ENCODE peak calls at places on chromosomes 12 and 14, in six cellular contexts. One of them, this sample, is unnamed.

GRCh38 chr12:90013409-90013808 is 304.8 kb upstream of the ATP2B1 start:
- DNase-seq in GM12878: peak; percentile 8
- DNase-seq in K562: no peak
- DNase-seq in H1: no peak
- DNase-seq in HEK293T: no peak
- DNase-seq in HCT116: no peak
- DNase-seq in this sample: no peak

GRCh38 chr12:2563709-2564108 is 231.1 kb upstream of the FKBP4 start:
- DNase-seq in HEK293T: no peak
- DNase-seq in H1: no peak
- DNase-seq in HCT116: no peak
- DNase-seq in K562: no peak
- DNase-seq in GM12878: no peak
- DNase-seq in this sample: no peak

GRCh38 chr12:5407457-5407856 is 24.5 kb upstream of the NTF3 start:
- DNase-seq in HCT116: no peak
- DNase-seq in HEK293T: no peak
- DNase-seq in K562: no peak
- DNase-seq in H1: no peak
- DNase-seq in GM12878: no peak
- DNase-seq in this sample: no peak

GRCh38 chr14:93764211-93764659 is 24.1 kb downstream of the PRIMA1 start:
- DNase-seq in HCT116: no peak
- DNase-seq in GM12878: no peak
- DNase-seq in HEK293T: no peak
- DNase-seq in K562: no peak
- DNase-seq in H1: no peak
- DNase-seq in this sample: no peak

GRCh38 chr14:98350213-98350612 is 921.8 kb downstream of the BCL11B start:
- DNase-seq in GM12878: no peak
- DNase-seq in HEK293T: no peak
- DNase-seq in K562: no peak
- DNase-seq in HCT116: no peak
- DNase-seq in H1: no peak
- DNase-seq in this sample: no peak

GRCh38 chr14:52553002-52553670 is 500 bp downstream of the GPR137C start:
- DNase-seq in K562: peak; percentile 61
- DNase-seq in HCT116: no peak
- DNase-seq in GM12878: no peak
- DNase-seq in HEK293T: peak; percentile 44
- DNase-seq in H1: peak; percentile 69
- DNase-seq in this sample: peak; percentile 59

GRCh38 chr14:93042968-93043940 is 72.5 kb downstream of the ITPK1 start:
- DNase-seq in GM12878: no peak
- DNase-seq in H1: no peak
- DNase-seq in K562: no peak
- DNase-seq in HEK293T: peak; percentile 42
- DNase-seq in HCT116: peak; percentile 89
- DNase-seq in this sample: no peak

GRCh38 chr14:96071561-96071960 is 32.4 kb downstream of the C14orf132 start:
- DNase-seq in GM12878: no peak
- DNase-seq in H1: no peak
- DNase-seq in HEK293T: no peak
- DNase-seq in K562: no peak
- DNase-seq in HCT116: no peak
- DNase-seq in this sample: no peak

GRCh38 chr14:63901434-63902085 is 48.8 kb downstream of the SYNE2 start:
- DNase-seq in GM12878: no peak
- DNase-seq in HCT116: no peak
- DNase-seq in H1: no peak
- DNase-seq in HEK293T: no peak
- DNase-seq in K562: no peak
- DNase-seq in this sample: no peak

GRCh38 chr14:69052181-69052601 is 73.1 kb upstream of the ACTN1 start:
- DNase-seq in GM12878: no peak
- DNase-seq in HEK293T: no peak
- DNase-seq in H1: no peak
- DNase-seq in K562: no peak
- DNase-seq in HCT116: no peak
- DNase-seq in this sample: no peak

GRCh38 chr12:45613855-45614254 is 115.7 kb upstream of the ARID2 start:
- DNase-seq in H1: no peak
- DNase-seq in GM12878: no peak
- DNase-seq in K562: no peak
- DNase-seq in HEK293T: no peak
- DNase-seq in HCT116: no peak
- DNase-seq in this sample: no peak

GRCh38 chr12:6200266-6201198 is at the start of gene CD9:
- DNase-seq in GM12878: no peak
- DNase-seq in HEK293T: peak; percentile 76
- DNase-seq in HCT116: peak; percentile 46
- DNase-seq in K562: peak; percentile 87
- DNase-seq in H1: peak; percentile 72
- DNase-seq in this sample: peak; percentile 72

GRCh38 chr12:91441236-91441635 is 258.6 kb upstream of the DCN start:
- DNase-seq in GM12878: no peak
- DNase-seq in H1: no peak
- DNase-seq in HEK293T: no peak
- DNase-seq in K562: no peak
- DNase-seq in HCT116: no peak
- DNase-seq in this sample: no peak

GRCh38 chr14:92561906-92562489 is 48.4 kb downstream of the RIN3 start:
- DNase-seq in GM12878: no peak
- DNase-seq in H1: no peak
- DNase-seq in HEK293T: no peak
- DNase-seq in K562: no peak
- DNase-seq in HCT116: no peak
- DNase-seq in this sample: no peak

GRCh38 chr12:121494093-121494787 is 86.6 kb downstream of the KDM2B start:
- DNase-seq in H1: peak; percentile 90
- DNase-seq in HCT116: peak; percentile 8
- DNase-seq in HEK293T: peak; percentile 61
- DNase-seq in GM12878: no peak
- DNase-seq in K562: peak; percentile 79
- DNase-seq in this sample: peak; percentile 84

GRCh38 chr12:15428632-15429031 is 106.3 kb downstream of the PTPRO start:
- DNase-seq in HCT116: no peak
- DNase-seq in HEK293T: no peak
- DNase-seq in H1: no peak
- DNase-seq in K562: no peak
- DNase-seq in GM12878: no peak
- DNase-seq in this sample: peak; percentile 13

GRCh38 chr14:34684578-34684977 is 29.8 kb downstream of the CFL2 start:
- DNase-seq in HEK293T: no peak
- DNase-seq in H1: no peak
- DNase-seq in K562: no peak
- DNase-seq in GM12878: no peak
- DNase-seq in HCT116: no peak
- DNase-seq in this sample: no peak

GRCh38 chr12:111687255-111687654 is 1.4 kb downstream of the ACAD10 start:
- DNase-seq in H1: no peak
- DNase-seq in GM12878: peak; percentile 5
- DNase-seq in K562: peak; percentile 57
- DNase-seq in HCT116: no peak
- DNase-seq in HEK293T: peak; percentile 19
- DNase-seq in this sample: no peak

GRCh38 chr14:89364316-89364715 is 52.7 kb downstream of the FOXN3 start:
- DNase-seq in HCT116: no peak
- DNase-seq in HEK293T: no peak
- DNase-seq in H1: no peak
- DNase-seq in K562: no peak
- DNase-seq in GM12878: no peak
- DNase-seq in this sample: no peak

GRCh38 chr14:89367449-89368120 is 49.4 kb downstream of the FOXN3 start:
- DNase-seq in HCT116: no peak
- DNase-seq in HEK293T: no peak
- DNase-seq in GM12878: no peak
- DNase-seq in K562: no peak
- DNase-seq in H1: no peak
- DNase-seq in this sample: no peak

GRCh38 chr14:89368490-89369477 is 48.2 kb downstream of the FOXN3 start:
- DNase-seq in GM12878: no peak
- DNase-seq in HCT116: no peak
- DNase-seq in K562: no peak
- DNase-seq in H1: no peak
- DNase-seq in HEK293T: no peak
- DNase-seq in this sample: no peak

GRCh38 chr14:89366580-89367448 is 50.2 kb downstream of the FOXN3 start:
- DNase-seq in H1: peak; percentile 31
- DNase-seq in K562: no peak
- DNase-seq in HCT116: no peak
- DNase-seq in GM12878: no peak
- DNase-seq in HEK293T: no peak
- DNase-seq in this sample: no peak

DNA sequence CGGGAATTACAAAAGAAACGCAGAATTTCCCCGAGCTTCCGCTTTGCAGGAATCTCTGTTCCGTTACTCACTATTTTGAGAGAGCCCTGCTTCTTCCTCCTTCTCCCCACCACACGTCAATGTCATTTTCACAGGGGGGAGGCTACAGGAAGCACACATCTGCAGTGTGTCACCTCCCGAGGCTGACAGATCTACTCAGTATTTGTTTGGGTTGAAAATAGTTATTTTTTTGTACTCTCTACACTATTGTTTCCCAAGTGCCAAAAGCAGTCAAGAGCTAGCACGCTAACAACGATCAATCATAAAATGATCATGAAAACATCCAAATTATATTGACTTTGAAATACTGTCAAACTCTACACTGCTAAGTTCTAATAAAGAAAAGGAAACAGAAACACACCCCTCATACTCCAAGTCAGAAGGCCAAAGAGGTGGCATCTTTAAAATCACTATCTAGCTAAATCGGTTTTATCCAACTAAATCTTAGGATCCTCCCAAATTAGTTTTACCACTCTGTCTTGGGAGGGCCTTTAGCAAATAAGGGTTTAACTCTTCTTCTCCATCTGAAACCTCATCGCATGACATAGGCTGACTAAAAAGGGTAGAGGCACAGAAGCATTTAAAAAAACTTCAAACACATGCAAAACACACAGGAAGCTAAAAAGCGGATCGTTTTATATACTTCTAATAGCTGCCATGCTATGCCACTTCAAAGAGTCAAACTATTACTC is 51.8 kb downstream of the FOXN3 start:
- DNase-seq in HEK293T: no peak
- DNase-seq in H1: no peak
- DNase-seq in K562: no peak
- DNase-seq in GM12878: peak; percentile 81
- DNase-seq in HCT116: no peak
- DNase-seq in this sample: no peak
- TF ChIP-seq SP1 in HEK293T: no peak
- TF ChIP-seq SP1 in H1: no peak
- TF ChIP-seq SP1 in K562: no peak
- TF ChIP-seq SP1 in GM12878: no peak
- TF ChIP-seq SP1 in HCT116: no peak
- TF ChIP-seq SP1 in this sample: no peak

GRCh38 chr12:57215065-57215464 is 1.5 kb upstream of the NXPH4 start:
- DNase-seq in GM12878: no peak
- DNase-seq in HEK293T: no peak
- DNase-seq in HCT116: no peak
- DNase-seq in K562: no peak
- DNase-seq in H1: no peak
- DNase-seq in this sample: no peak

GRCh38 chr12:57213763-57214397 is 2.7 kb upstream of the NXPH4 start:
- DNase-seq in GM12878: no peak
- DNase-seq in HEK293T: no peak
- DNase-seq in K562: no peak
- DNase-seq in HCT116: no peak
- DNase-seq in H1: no peak
- DNase-seq in this sample: no peak

GRCh38 chr12:57213068-57213715 is 3.4 kb upstream of the NXPH4 start:
- DNase-seq in HCT116: peak; percentile 59
- DNase-seq in HEK293T: peak; percentile 88
- DNase-seq in H1: peak; percentile 92
- DNase-seq in GM12878: peak; percentile 27
- DNase-seq in K562: peak; percentile 92
- DNase-seq in this sample: peak; percentile 87

GRCh38 chr12:57215668-57216013 is 953 bp upstream of the NXPH4 start:
- DNase-seq in GM12878: no peak
- DNase-seq in H1: peak; percentile 55
- DNase-seq in K562: no peak
- DNase-seq in HCT116: no peak
- DNase-seq in HEK293T: no peak
- DNase-seq in this sample: no peak

DNA sequence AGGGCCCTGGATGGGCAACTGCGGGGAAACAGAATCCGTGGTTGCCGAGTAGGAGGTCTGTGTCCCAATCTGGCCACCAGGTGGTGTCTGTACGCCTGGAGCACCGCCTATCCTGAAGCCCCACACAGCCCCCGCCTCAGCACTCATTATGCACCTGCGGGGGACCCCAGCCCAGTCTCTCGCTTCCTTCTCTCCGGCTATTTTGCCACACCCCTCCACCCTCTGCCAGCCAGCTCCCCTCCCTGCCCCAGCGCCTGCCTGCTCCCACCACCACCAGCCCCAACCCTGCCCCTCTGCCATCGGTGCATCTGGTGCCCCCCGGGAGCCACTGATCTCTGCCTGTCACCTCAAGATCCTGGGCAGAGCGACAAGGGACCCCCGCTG is 2.2 kb upstream of the NXPH4 start:
- DNase-seq in K562: peak; percentile 73
- DNase-seq in GM12878: no peak
- DNase-seq in H1: peak; percentile 86
- DNase-seq in HCT116: no peak
- DNase-seq in HEK293T: peak; percentile 82
- DNase-seq in this sample: peak; percentile 89
- TF ChIP-seq SP1 in K562: peak; percentile 43
- TF ChIP-seq SP1 in GM12878: no peak
- TF ChIP-seq SP1 in H1: peak; percentile 29
- TF ChIP-seq SP1 in HCT116: no peak
- TF ChIP-seq SP1 in HEK293T: no peak
- TF ChIP-seq SP1 in this sample: peak; percentile 51

GRCh38 chr14:87131879-87132278 is 861.1 kb downstream of the GALC start:
- DNase-seq in HEK293T: no peak
- DNase-seq in GM12878: no peak
- DNase-seq in HCT116: no peak
- DNase-seq in K562: no peak
- DNase-seq in H1: no peak
- DNase-seq in this sample: no peak
- TF ChIP-seq SP1 in HEK293T: no peak
- TF ChIP-seq SP1 in GM12878: no peak
- TF ChIP-seq SP1 in HCT116: no peak
- TF ChIP-seq SP1 in K562: no peak
- TF ChIP-seq SP1 in H1: no peak
- TF ChIP-seq SP1 in this sample: no peak

DNA sequence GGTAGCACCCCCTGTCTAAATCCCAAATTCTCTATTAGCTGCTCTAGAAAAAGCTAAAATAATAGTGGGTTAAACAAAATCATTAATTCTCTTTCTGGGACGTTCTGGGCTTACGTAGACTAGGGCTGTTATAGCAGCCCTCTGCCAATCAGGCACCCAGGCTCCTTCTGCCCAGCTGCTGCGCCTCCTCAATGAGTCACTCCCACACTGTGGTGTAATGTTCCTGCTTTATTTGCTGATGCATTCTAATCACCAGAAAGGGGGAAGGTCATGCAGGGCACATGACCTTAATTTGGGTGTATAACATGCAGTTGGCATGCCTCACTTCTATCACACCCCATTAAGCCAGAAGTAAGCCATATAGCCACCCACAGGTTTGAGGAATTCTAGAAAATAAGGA is 294.5 kb downstream of the GALC start:
- DNase-seq in HCT116: no peak
- DNase-seq in H1: no peak
- DNase-seq in GM12878: no peak
- DNase-seq in HEK293T: no peak
- DNase-seq in K562: no peak
- DNase-seq in this sample: no peak
- TF ChIP-seq SP1 in HCT116: no peak
- TF ChIP-seq SP1 in H1: no peak
- TF ChIP-seq SP1 in GM12878: no peak
- TF ChIP-seq SP1 in HEK293T: no peak
- TF ChIP-seq SP1 in K562: no peak
- TF ChIP-seq SP1 in this sample: no peak